ENCODE peak calls at places on chromosomes 2 and 18, in five cellular contexts. Y, Z, B, P and F are unnamed samples.

GRCh38 chr2:74328074-74328473 is 15.1 kb downstream of the SLC4A5 start:
- DNase-seq in Y (no peak), Z (no peak), B (no peak), P (no peak), F (no peak)

GRCh38 chr2:208098267-208098666 is 26.1 kb downstream of the CRYGD start:
- DNase-seq in Y (no peak), Z (no peak), B (no peak), P (no peak), F (no peak)

GRCh38 chr2:200616656-200617055 is 30.8 kb downstream of the AOX1 start:
- DNase-seq in Y (no peak), Z (no peak), B (no peak), P (no peak), F (peak)

GRCh38 chr2:174663572-174663971 is 66.0 kb upstream of the WIPF1 start:
- DNase-seq in Y (no peak), Z (no peak), B (no peak), P (peak), F (no peak)

GRCh38 chr2:116879646-116880045 is 934.8 kb upstream of the DDX18 start:
- DNase-seq in Y (no peak), Z (no peak), B (no peak), P (no peak), F (no peak)

GRCh38 chr2:8513601-8514273 is 168.1 kb upstream of the ID2 start:
- DNase-seq in Y (no peak), Z (no peak), B (no peak), P (no peak), F (no peak)

GRCh38 chr2:84449711-84450110 is 9.4 kb downstream of the SUCLG1 start:
- DNase-seq in Y (no peak), Z (no peak), B (no peak), P (no peak), F (no peak)

GRCh38 chr2:214649440-214650205 is 159.9 kb downstream of the BARD1 start:
- DNase-seq in Y (peak), Z (no peak), B (no peak), P (peak), F (no peak)

GRCh38 chr2:12090072-12090471 is 343.6 kb downstream of the LPIN1 start:
- DNase-seq in Y (no peak), Z (no peak), B (no peak), P (no peak), F (no peak)

GRCh38 chr2:113183703-113184102 is 9.9 kb downstream of the PSD4 start:
- DNase-seq in Y (no peak), Z (no peak), B (no peak), P (no peak), F (no peak)

GRCh38 chr2:240463274-240463865 is 27.9 kb downstream of the GPC1 start:
- DNase-seq in Y (no peak), Z (no peak), B (no peak), P (no peak), F (no peak)

GRCh38 chr18:58766164-58766563 is 94.9 kb downstream of the MALT1 start:
- DNase-seq in Y (no peak), Z (no peak), B (no peak), P (no peak), F (no peak)

GRCh38 chr18:70555046-70555445 is 266.2 kb downstream of the SOCS6 start:
- DNase-seq in Y (no peak), Z (no peak), B (no peak), P (no peak), F (no peak)

GRCh38 chr18:21264651-21265050 is 22.6 kb downstream of the GREB1L start:
- DNase-seq in Y (no peak), Z (no peak), B (no peak), P (peak), F (no peak)

GRCh38 chr18:48789259-48789812 is 161.4 kb downstream of the SMAD7 start:
- DNase-seq in Y (no peak), Z (no peak), B (no peak), P (no peak), F (no peak)

GRCh38 chr2:86584164-86584913 is 21.1 kb upstream of the CHMP3 start:
- DNase-seq in Y (peak), Z (no peak), B (no peak), P (no peak), F (peak)

GRCh38 chr18:63681449-63682381 is 20.0 kb upstream of the SERPINB3 start:
- DNase-seq in Y (no peak), Z (no peak), B (no peak), P (no peak), F (no peak)

GRCh38 chr2:159094173-159094737 is 125.8 kb downstream of the TANC1 start:
- DNase-seq in Y (no peak), Z (no peak), B (no peak), P (peak), F (no peak)

GRCh38 chr2:18445412-18446320 is 114.8 kb downstream of the RDH14 start:
- DNase-seq in Y (no peak), Z (no peak), B (no peak), P (no peak), F (no peak)

GRCh38 chr2:30565860-30566358 is 118.9 kb downstream of the LCLAT1 start:
- DNase-seq in Y (no peak), Z (no peak), B (no peak), P (no peak), F (no peak)

GRCh38 chr2:118936936-118937335 is 5.1 kb upstream of the MARCO start:
- DNase-seq in Y (no peak), Z (no peak), B (no peak), P (no peak), F (no peak)

GRCh38 chr18:62963522-62963921 is 248.2 kb downstream of the PHLPP1 start:
- DNase-seq in Y (no peak), Z (no peak), B (no peak), P (no peak), F (no peak)

GRCh38 chr2:55590810-55591440 is 26.5 kb downstream of the PPP4R3B start:
- DNase-seq in Y (peak), Z (no peak), B (no peak), P (peak), F (no peak)

GRCh38 chr2:220966636-220967035 is 605.5 kb downstream of the EPHA4 start:
- DNase-seq in Y (peak), Z (peak), B (no peak), P (peak), F (no peak)

GRCh38 chr2:8541223-8541622 is 140.6 kb upstream of the ID2 start:
- DNase-seq in Y (no peak), Z (no peak), B (no peak), P (no peak), F (no peak)

GRCh38 chr2:205876127-205876526 is 193.8 kb downstream of the NRP2 start:
- DNase-seq in Y (no peak), Z (no peak), B (no peak), P (no peak), F (no peak)

GRCh38 chr2:60260646-60261296 is 292.7 kb downstream of the BCL11A start:
- DNase-seq in Y (peak), Z (no peak), B (no peak), P (peak), F (no peak)

GRCh38 chr2:196383799-196384198 is 212.4 kb upstream of the STK17B start:
- DNase-seq in Y (no peak), Z (no peak), B (no peak), P (no peak), F (no peak)

GRCh38 chr2:42722328-42723190 is 41.4 kb downstream of the OXER1 start:
- DNase-seq in Y (peak), Z (peak), B (no peak), P (peak), F (peak)

GRCh38 chr2:26011990-26012856 is 21.7 kb upstream of the RAB10 start:
- DNase-seq in Y (peak), Z (peak), B (no peak), P (peak), F (peak)